ENCODE peak calls at places on chromosomes 7 and 10, in seven cellular contexts. E is ovary, M is transverse colon, U is HepG2, A is A549, V is esophagus muscularis mucosa, S is SK-N-SH. G is an unnamed sample.

GRCh38 chr10:79995979-79996629 is 47.2 kb upstream of the SFTPD start:
- DNase-seq in E (no peak), M (no peak), U (no peak), A (no peak), V (no peak), S (no peak), G (no peak)

GRCh38 chr10:97540669-97541500 is 31.7 kb upstream of the ANKRD2 start:
- DNase-seq in E (no peak), M (no peak), U (no peak), A (no peak), V (no peak), S (no peak), G (no peak)

GRCh38 chr10:78664929-78665525 is 403.7 kb upstream of the ZMIZ1 start:
- DNase-seq in E (no peak), M (no peak), U (no peak), A (peak; percentile 58), V (no peak), S (no peak), G (no peak)

GRCh38 chr7:74464931-74465906 is 11.5 kb downstream of the GTF2IRD1 start:
- DNase-seq in E (no peak), M (peak; percentile 72), U (no peak), A (no peak), V (no peak), S (no peak), G (peak; percentile 81)

GRCh38 chr7:28408105-28408973 is 4.0 kb upstream of the CREB5 start:
- DNase-seq in E (peak; percentile 30), M (peak; percentile 14), U (no peak), A (no peak), V (no peak), S (peak; percentile 31), G (no peak)

GRCh38 chr7:128027485-128027980 is 3.7 kb downstream of the LRRC4 start:
- DNase-seq in E (no peak), M (peak; percentile 40), U (no peak), A (no peak), V (no peak), S (no peak), G (no peak)

GRCh38 chr7:150931199-150931869 is 46.8 kb downstream of the KCNH2 start:
- DNase-seq in E (no peak), M (no peak), U (no peak), A (no peak), V (no peak), S (peak; percentile 83), G (peak; percentile 27)

GRCh38 chr7:29297194-29297890 is 102.8 kb downstream of the CHN2 start:
- DNase-seq in E (no peak), M (no peak), U (no peak), A (peak; percentile 21), V (no peak), S (no peak), G (no peak)

GRCh38 chr7:51477323-51477722 is 160.7 kb upstream of the COBL start:
- DNase-seq in E (no peak), M (no peak), U (no peak), A (no peak), V (peak; percentile 66), S (no peak), G (no peak)

GRCh38 chr7:77989981-77990566 is 191.5 kb downstream of the PHTF2 start:
- DNase-seq in E (no peak), M (peak; percentile 80), U (no peak), A (peak; percentile 42), V (no peak), S (no peak), G (peak; percentile 27)

GRCh38 chr10:28715246-28715645 is 37.9 kb downstream of the BAMBI start:
- DNase-seq in E (no peak), M (no peak), U (no peak), A (no peak), V (no peak), S (no peak), G (no peak)

GRCh38 chr10:1159131-1160061 is 103.2 kb downstream of the WDR37 start:
- DNase-seq in E (no peak), M (no peak), U (no peak), A (no peak), V (peak; percentile 53), S (peak; percentile 39), G (peak; percentile 17)

GRCh38 chr10:14588084-14588937 is 186.4 kb downstream of the FAM107B start:
- DNase-seq in E (no peak), M (no peak), U (peak; percentile 84), A (peak; percentile 76), V (no peak), S (no peak), G (no peak)

GRCh38 chr10:111158601-111159000 is 81.8 kb downstream of the ADRA2A start:
- DNase-seq in E (no peak), M (no peak), U (no peak), A (no peak), V (no peak), S (no peak), G (no peak)

GRCh38 chr10:88361995-88362540 is 221.1 kb downstream of the RNLS start:
- DNase-seq in E (no peak), M (no peak), U (no peak), A (no peak), V (no peak), S (no peak), G (no peak)

GRCh38 chr10:91799580-91799975 is 1.4 kb downstream of the TNKS2 start:
- DNase-seq in E (no peak), M (no peak), U (no peak), A (no peak), V (no peak), S (no peak), G (no peak)

GRCh38 chr7:129218514-129219036 is 6.3 kb upstream of the AHCYL2 start:
- DNase-seq in E (peak; percentile 88), M (peak; percentile 87), U (peak; percentile 81), A (peak; percentile 81), V (no peak), S (peak; percentile 90), G (peak; percentile 89)

GRCh38 chr10:30510184-30510931 is 76.4 kb downstream of the MAP3K8 start:
- DNase-seq in E (no peak), M (peak; percentile 22), U (no peak), A (peak; percentile 84), V (no peak), S (no peak), G (no peak)

GRCh38 chr10:119642556-119643111 is 8.5 kb upstream of the BAG3 start:
- DNase-seq in E (no peak), M (no peak), U (no peak), A (no peak), V (no peak), S (no peak), G (no peak)

GRCh38 chr10:79349766-79350406 is 2.6 kb downstream of the PPIF start:
- DNase-seq in E (no peak), M (no peak), U (no peak), A (no peak), V (no peak), S (no peak), G (no peak)

GRCh38 chr7:30977896-30978564 is 14.3 kb downstream of the GHRHR start:
- DNase-seq in E (no peak), M (peak; percentile 72), U (peak; percentile 32), A (peak; percentile 49), V (no peak), S (peak; percentile 67), G (peak; percentile 57)

GRCh38 chr7:78141533-78142281 is 343.1 kb downstream of the PHTF2 start:
- DNase-seq in E (peak; percentile 38), M (no peak), U (no peak), A (no peak), V (no peak), S (no peak), G (no peak)

GRCh38 chr10:63348210-63348850 is 117.4 kb downstream of the JMJD1C start:
- DNase-seq in E (no peak), M (no peak), U (no peak), A (no peak), V (no peak), S (no peak), G (no peak)

GRCh38 chr7:109020251-109020650 is 450.6 kb downstream of the DNAJB9 start:
- DNase-seq in E (no peak), M (no peak), U (no peak), A (no peak), V (no peak), S (no peak), G (no peak)

GRCh38 chr10:110137142-110137545 is 70.3 kb upstream of the MXI1 start:
- DNase-seq in E (no peak), M (no peak), U (peak; percentile 76), A (peak; percentile 77), V (peak; percentile 24), S (peak; percentile 59), G (no peak)

GRCh38 chr10:101935431-101935830 is 91.8 kb upstream of the KCNIP2 start:
- DNase-seq in E (no peak), M (no peak), U (no peak), A (no peak), V (no peak), S (no peak), G (no peak)
- TF ChIP-seq CTCF in E (no peak), M (no peak), U (no peak), A (no peak), V (no peak), S (no peak), G (no peak)

GRCh38 chr7:115840702-115841101 is 189.9 kb downstream of the TFEC start:
- DNase-seq in E (no peak), M (no peak), U (no peak), A (no peak), V (no peak), S (no peak), G (no peak)

GRCh38 chr7:115850774-115851173 is 179.8 kb downstream of the TFEC start:
- DNase-seq in E (no peak), M (no peak), U (no peak), A (no peak), V (no peak), S (no peak), G (no peak)

DNA sequence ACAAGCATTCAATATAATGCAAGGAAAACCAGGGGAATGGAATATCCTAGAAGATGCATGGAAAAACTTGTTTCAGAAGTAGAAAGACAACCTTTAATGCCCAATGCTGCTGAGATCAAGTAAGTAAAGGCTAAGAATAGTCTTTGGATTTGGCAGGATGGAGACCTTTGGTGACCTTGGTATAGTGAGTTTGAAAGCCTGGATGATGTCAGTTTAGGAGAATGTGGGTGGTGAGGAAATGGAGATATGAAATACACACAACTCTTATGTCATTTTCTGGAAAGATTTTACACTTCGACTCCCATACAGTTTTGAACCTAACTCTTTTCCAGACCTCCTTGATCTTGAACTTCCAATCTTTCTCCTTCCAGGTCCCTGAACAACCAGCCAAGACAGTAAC is 185.7 kb downstream of the TFEC start:
- DNase-seq in E (no peak), M (no peak), U (no peak), A (no peak), V (no peak), S (no peak), G (no peak)
- TF ChIP-seq EP300 in E (no peak), M (no peak), U (no peak), A (no peak), V (no peak), S (no peak), G (no peak)

GRCh38 chr10:131487822-131488221 is 176.3 kb upstream of the TCERG1L start:
- DNase-seq in E (no peak), M (no peak), U (no peak), A (no peak), V (no peak), S (no peak), G (no peak)
- TF ChIP-seq CTCF in E (no peak), M (no peak), U (no peak), A (no peak), V (no peak), S (no peak), G (no peak)

DNA sequence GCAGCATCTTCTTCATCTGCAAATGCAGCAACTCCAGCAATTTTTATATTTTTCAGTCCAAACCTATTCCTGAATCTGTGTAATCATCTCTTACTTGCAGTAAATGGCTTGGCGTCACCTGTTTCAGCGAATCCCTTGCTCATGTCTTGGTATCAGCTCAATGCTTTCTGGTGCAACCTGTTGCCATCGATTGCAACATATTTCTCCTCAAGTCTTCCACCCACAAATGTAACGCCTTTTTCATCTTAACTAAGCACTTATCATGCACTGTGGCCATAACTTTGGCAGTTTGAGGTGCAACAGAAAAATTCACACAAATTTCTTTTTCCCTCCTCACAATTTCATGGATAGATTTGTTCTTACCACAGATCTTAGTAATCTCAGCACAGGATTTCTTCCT is 168.3 kb downstream of the HERPUD2 start:
- DNase-seq in E (no peak), M (no peak), U (no peak), A (no peak), V (no peak), S (no peak), G (no peak)
- TF ChIP-seq EP300 in E (no peak), M (no peak), U (no peak), A (no peak), V (no peak), S (no peak), G (no peak)